ENCODE peak calls at places on chromosomes 4 and X, in six cellular contexts. One of them, this sample, is unnamed.

GRCh38 chrX:150361070-150361776 is 1.9 kb upstream of the MAMLD1 start:
- DNase-seq in NCI-H1694: no peak
- DNase-seq in naive thymus-derived CD8-positive, alpha-beta T cell: no peak
- DNase-seq in activated naive CD4-positive, alpha-beta T cell treated with Interleukin-2 at 50 U/mL for 16 hours: peak
- DNase-seq in activated CD4-positive, alpha-beta memory T cell treated with anti-CD3 and anti-CD28 coated beads for 36 hours: peak
- DNase-seq in CD8-positive, alpha-beta memory T cell: peak
- DNase-seq in this sample: peak

GRCh38 chrX:17067534-17067933 is 121.1 kb downstream of the REPS2 start:
- DNase-seq in NCI-H1694: no peak
- DNase-seq in naive thymus-derived CD8-positive, alpha-beta T cell: no peak
- DNase-seq in activated naive CD4-positive, alpha-beta T cell treated with Interleukin-2 at 50 U/mL for 16 hours: no peak
- DNase-seq in activated CD4-positive, alpha-beta memory T cell treated with anti-CD3 and anti-CD28 coated beads for 36 hours: no peak
- DNase-seq in CD8-positive, alpha-beta memory T cell: no peak
- DNase-seq in this sample: no peak

GRCh38 chr4:52588097-52588496 is 71.0 kb downstream of the USP46 start:
- DNase-seq in NCI-H1694: no peak
- DNase-seq in naive thymus-derived CD8-positive, alpha-beta T cell: no peak
- DNase-seq in activated naive CD4-positive, alpha-beta T cell treated with Interleukin-2 at 50 U/mL for 16 hours: peak
- DNase-seq in activated CD4-positive, alpha-beta memory T cell treated with anti-CD3 and anti-CD28 coated beads for 36 hours: peak
- DNase-seq in CD8-positive, alpha-beta memory T cell: no peak
- DNase-seq in this sample: peak

GRCh38 chr4:76377922-76378321 is 43.0 kb downstream of the CCDC158 start:
- DNase-seq in NCI-H1694: no peak
- DNase-seq in naive thymus-derived CD8-positive, alpha-beta T cell: peak
- DNase-seq in activated naive CD4-positive, alpha-beta T cell treated with Interleukin-2 at 50 U/mL for 16 hours: peak
- DNase-seq in activated CD4-positive, alpha-beta memory T cell treated with anti-CD3 and anti-CD28 coated beads for 36 hours: peak
- DNase-seq in CD8-positive, alpha-beta memory T cell: peak
- DNase-seq in this sample: no peak

GRCh38 chrX:72306085-72306801 is 529 bp upstream of the CITED1 start:
- DNase-seq in NCI-H1694: peak
- DNase-seq in naive thymus-derived CD8-positive, alpha-beta T cell: no peak
- DNase-seq in activated naive CD4-positive, alpha-beta T cell treated with Interleukin-2 at 50 U/mL for 16 hours: no peak
- DNase-seq in activated CD4-positive, alpha-beta memory T cell treated with anti-CD3 and anti-CD28 coated beads for 36 hours: no peak
- DNase-seq in CD8-positive, alpha-beta memory T cell: no peak
- DNase-seq in this sample: no peak

GRCh38 chrX:110741213-110741796 is 54.3 kb downstream of the CHRDL1 start:
- DNase-seq in NCI-H1694: no peak
- DNase-seq in naive thymus-derived CD8-positive, alpha-beta T cell: no peak
- DNase-seq in activated naive CD4-positive, alpha-beta T cell treated with Interleukin-2 at 50 U/mL for 16 hours: no peak
- DNase-seq in activated CD4-positive, alpha-beta memory T cell treated with anti-CD3 and anti-CD28 coated beads for 36 hours: no peak
- DNase-seq in CD8-positive, alpha-beta memory T cell: no peak
- DNase-seq in this sample: no peak

GRCh38 chr4:139403457-139403856 is 50.5 kb upstream of the RAB33B start:
- DNase-seq in NCI-H1694: no peak
- DNase-seq in naive thymus-derived CD8-positive, alpha-beta T cell: no peak
- DNase-seq in activated naive CD4-positive, alpha-beta T cell treated with Interleukin-2 at 50 U/mL for 16 hours: no peak
- DNase-seq in activated CD4-positive, alpha-beta memory T cell treated with anti-CD3 and anti-CD28 coated beads for 36 hours: no peak
- DNase-seq in CD8-positive, alpha-beta memory T cell: no peak
- DNase-seq in this sample: no peak

GRCh38 chr4:156958276-156959074 is 13.1 kb downstream of the PDGFC start:
- DNase-seq in NCI-H1694: no peak
- DNase-seq in naive thymus-derived CD8-positive, alpha-beta T cell: no peak
- DNase-seq in activated naive CD4-positive, alpha-beta T cell treated with Interleukin-2 at 50 U/mL for 16 hours: no peak
- DNase-seq in activated CD4-positive, alpha-beta memory T cell treated with anti-CD3 and anti-CD28 coated beads for 36 hours: no peak
- DNase-seq in CD8-positive, alpha-beta memory T cell: no peak
- DNase-seq in this sample: no peak

GRCh38 chr4:20265726-20266125 is 14.0 kb downstream of the SLIT2 start:
- DNase-seq in NCI-H1694: no peak
- DNase-seq in naive thymus-derived CD8-positive, alpha-beta T cell: no peak
- DNase-seq in activated naive CD4-positive, alpha-beta T cell treated with Interleukin-2 at 50 U/mL for 16 hours: no peak
- DNase-seq in activated CD4-positive, alpha-beta memory T cell treated with anti-CD3 and anti-CD28 coated beads for 36 hours: no peak
- DNase-seq in CD8-positive, alpha-beta memory T cell: no peak
- DNase-seq in this sample: no peak

GRCh38 chr4:182416101-182416500 is 172.9 kb downstream of the TENM3 start:
- DNase-seq in NCI-H1694: no peak
- DNase-seq in naive thymus-derived CD8-positive, alpha-beta T cell: no peak
- DNase-seq in activated naive CD4-positive, alpha-beta T cell treated with Interleukin-2 at 50 U/mL for 16 hours: no peak
- DNase-seq in activated CD4-positive, alpha-beta memory T cell treated with anti-CD3 and anti-CD28 coated beads for 36 hours: no peak
- DNase-seq in CD8-positive, alpha-beta memory T cell: no peak
- DNase-seq in this sample: no peak

GRCh38 chrX:152405561-152405960 is 45.6 kb downstream of the GABRA3 start:
- DNase-seq in NCI-H1694: no peak
- DNase-seq in naive thymus-derived CD8-positive, alpha-beta T cell: no peak
- DNase-seq in activated naive CD4-positive, alpha-beta T cell treated with Interleukin-2 at 50 U/mL for 16 hours: no peak
- DNase-seq in activated CD4-positive, alpha-beta memory T cell treated with anti-CD3 and anti-CD28 coated beads for 36 hours: no peak
- DNase-seq in CD8-positive, alpha-beta memory T cell: no peak
- DNase-seq in this sample: no peak

GRCh38 chr4:42460043-42460442 is 62.8 kb downstream of the SHISA3 start:
- DNase-seq in NCI-H1694: no peak
- DNase-seq in naive thymus-derived CD8-positive, alpha-beta T cell: no peak
- DNase-seq in activated naive CD4-positive, alpha-beta T cell treated with Interleukin-2 at 50 U/mL for 16 hours: no peak
- DNase-seq in activated CD4-positive, alpha-beta memory T cell treated with anti-CD3 and anti-CD28 coated beads for 36 hours: no peak
- DNase-seq in CD8-positive, alpha-beta memory T cell: no peak
- DNase-seq in this sample: no peak

GRCh38 chrX:16989750-16990149 is 43.3 kb downstream of the REPS2 start:
- DNase-seq in NCI-H1694: no peak
- DNase-seq in naive thymus-derived CD8-positive, alpha-beta T cell: no peak
- DNase-seq in activated naive CD4-positive, alpha-beta T cell treated with Interleukin-2 at 50 U/mL for 16 hours: no peak
- DNase-seq in activated CD4-positive, alpha-beta memory T cell treated with anti-CD3 and anti-CD28 coated beads for 36 hours: no peak
- DNase-seq in CD8-positive, alpha-beta memory T cell: no peak
- DNase-seq in this sample: no peak

GRCh38 chrX:152988536-152989291 is 5.2 kb downstream of the PNMA5 start:
- DNase-seq in NCI-H1694: no peak
- DNase-seq in naive thymus-derived CD8-positive, alpha-beta T cell: no peak
- DNase-seq in activated naive CD4-positive, alpha-beta T cell treated with Interleukin-2 at 50 U/mL for 16 hours: no peak
- DNase-seq in activated CD4-positive, alpha-beta memory T cell treated with anti-CD3 and anti-CD28 coated beads for 36 hours: no peak
- DNase-seq in CD8-positive, alpha-beta memory T cell: no peak
- DNase-seq in this sample: no peak

GRCh38 chr4:6263541-6264540 is 5.8 kb upstream of the WFS1 start:
- DNase-seq in NCI-H1694: no peak
- DNase-seq in naive thymus-derived CD8-positive, alpha-beta T cell: no peak
- DNase-seq in activated naive CD4-positive, alpha-beta T cell treated with Interleukin-2 at 50 U/mL for 16 hours: no peak
- DNase-seq in activated CD4-positive, alpha-beta memory T cell treated with anti-CD3 and anti-CD28 coated beads for 36 hours: peak
- DNase-seq in CD8-positive, alpha-beta memory T cell: no peak
- DNase-seq in this sample: no peak

GRCh38 chr4:1765409-1766335 is 27.4 kb upstream of the FGFR3 start:
- DNase-seq in NCI-H1694: no peak
- DNase-seq in naive thymus-derived CD8-positive, alpha-beta T cell: no peak
- DNase-seq in activated naive CD4-positive, alpha-beta T cell treated with Interleukin-2 at 50 U/mL for 16 hours: no peak
- DNase-seq in activated CD4-positive, alpha-beta memory T cell treated with anti-CD3 and anti-CD28 coated beads for 36 hours: no peak
- DNase-seq in CD8-positive, alpha-beta memory T cell: no peak
- DNase-seq in this sample: no peak

GRCh38 chrX:24371391-24371972 is 11.0 kb downstream of the SUPT20HL1 start:
- DNase-seq in NCI-H1694: peak
- DNase-seq in naive thymus-derived CD8-positive, alpha-beta T cell: peak
- DNase-seq in activated naive CD4-positive, alpha-beta T cell treated with Interleukin-2 at 50 U/mL for 16 hours: peak
- DNase-seq in activated CD4-positive, alpha-beta memory T cell treated with anti-CD3 and anti-CD28 coated beads for 36 hours: peak
- DNase-seq in CD8-positive, alpha-beta memory T cell: peak
- DNase-seq in this sample: peak

GRCh38 chr4:60729194-60729593 is 470.9 kb upstream of the ADGRL3 start:
- DNase-seq in NCI-H1694: no peak
- DNase-seq in naive thymus-derived CD8-positive, alpha-beta T cell: no peak
- DNase-seq in activated naive CD4-positive, alpha-beta T cell treated with Interleukin-2 at 50 U/mL for 16 hours: no peak
- DNase-seq in activated CD4-positive, alpha-beta memory T cell treated with anti-CD3 and anti-CD28 coated beads for 36 hours: no peak
- DNase-seq in CD8-positive, alpha-beta memory T cell: no peak
- DNase-seq in this sample: no peak

GRCh38 chr4:907691-908437 is 24.3 kb downstream of the GAK start:
- DNase-seq in NCI-H1694: no peak
- DNase-seq in naive thymus-derived CD8-positive, alpha-beta T cell: no peak
- DNase-seq in activated naive CD4-positive, alpha-beta T cell treated with Interleukin-2 at 50 U/mL for 16 hours: no peak
- DNase-seq in activated CD4-positive, alpha-beta memory T cell treated with anti-CD3 and anti-CD28 coated beads for 36 hours: no peak
- DNase-seq in CD8-positive, alpha-beta memory T cell: no peak
- DNase-seq in this sample: no peak

GRCh38 chr4:2837904-2838496 is 5.6 kb upstream of the ADD1 start:
- DNase-seq in NCI-H1694: no peak
- DNase-seq in naive thymus-derived CD8-positive, alpha-beta T cell: peak
- DNase-seq in activated naive CD4-positive, alpha-beta T cell treated with Interleukin-2 at 50 U/mL for 16 hours: peak
- DNase-seq in activated CD4-positive, alpha-beta memory T cell treated with anti-CD3 and anti-CD28 coated beads for 36 hours: peak
- DNase-seq in CD8-positive, alpha-beta memory T cell: peak
- DNase-seq in this sample: peak

GRCh38 chrX:101764538-101764937 is 104.9 kb upstream of the ARMCX2 start:
- DNase-seq in NCI-H1694: no peak
- DNase-seq in naive thymus-derived CD8-positive, alpha-beta T cell: no peak
- DNase-seq in activated naive CD4-positive, alpha-beta T cell treated with Interleukin-2 at 50 U/mL for 16 hours: no peak
- DNase-seq in activated CD4-positive, alpha-beta memory T cell treated with anti-CD3 and anti-CD28 coated beads for 36 hours: no peak
- DNase-seq in CD8-positive, alpha-beta memory T cell: no peak
- DNase-seq in this sample: no peak

GRCh38 chr4:77076889-77077635 is 1.3 kb upstream of the CCNI start:
- DNase-seq in NCI-H1694: no peak
- DNase-seq in naive thymus-derived CD8-positive, alpha-beta T cell: no peak
- DNase-seq in activated naive CD4-positive, alpha-beta T cell treated with Interleukin-2 at 50 U/mL for 16 hours: no peak
- DNase-seq in activated CD4-positive, alpha-beta memory T cell treated with anti-CD3 and anti-CD28 coated beads for 36 hours: peak
- DNase-seq in CD8-positive, alpha-beta memory T cell: no peak
- DNase-seq in this sample: no peak

GRCh38 chr4:165784672-165785071 is 88.4 kb upstream of the TLL1 start:
- DNase-seq in NCI-H1694: peak
- DNase-seq in naive thymus-derived CD8-positive, alpha-beta T cell: no peak
- DNase-seq in activated naive CD4-positive, alpha-beta T cell treated with Interleukin-2 at 50 U/mL for 16 hours: no peak
- DNase-seq in activated CD4-positive, alpha-beta memory T cell treated with anti-CD3 and anti-CD28 coated beads for 36 hours: no peak
- DNase-seq in CD8-positive, alpha-beta memory T cell: no peak
- DNase-seq in this sample: peak

GRCh38 chr4:145179201-145179860 is 1.1 kb downstream of the OTUD4 start:
- DNase-seq in NCI-H1694: no peak
- DNase-seq in naive thymus-derived CD8-positive, alpha-beta T cell: peak
- DNase-seq in activated naive CD4-positive, alpha-beta T cell treated with Interleukin-2 at 50 U/mL for 16 hours: peak
- DNase-seq in activated CD4-positive, alpha-beta memory T cell treated with anti-CD3 and anti-CD28 coated beads for 36 hours: peak
- DNase-seq in CD8-positive, alpha-beta memory T cell: peak
- DNase-seq in this sample: peak

GRCh38 chr4:122542411-122543236 is 78.2 kb downstream of the IL21 start:
- DNase-seq in NCI-H1694: no peak
- DNase-seq in naive thymus-derived CD8-positive, alpha-beta T cell: no peak
- DNase-seq in activated naive CD4-positive, alpha-beta T cell treated with Interleukin-2 at 50 U/mL for 16 hours: no peak
- DNase-seq in activated CD4-positive, alpha-beta memory T cell treated with anti-CD3 and anti-CD28 coated beads for 36 hours: no peak
- DNase-seq in CD8-positive, alpha-beta memory T cell: no peak
- DNase-seq in this sample: no peak

This sample was measured in Right ventricle myocardium superior.